ENCODE peak calls at places on chromosomes 16 and 17, in seven cellular contexts. L is SK-N-SH, Y is HCT116, P is HepG2, V is GM12878, F is H1, M is K562. C is an unnamed sample.

GRCh38 chr17:16917995-16918394 is 53.9 kb downstream of the TNFRSF13B start:
- DNase-seq in L (no peak), Y (no peak), P (no peak), V (no peak), F (no peak), M (no peak), C (no peak)

GRCh38 chr17:72617557-72617956 is 474.9 kb downstream of the SLC39A11 start:
- DNase-seq in L (no peak), Y (no peak), P (no peak), V (no peak), F (no peak), M (no peak), C (no peak)

GRCh38 chr17:2101448-2102257 is 46.8 kb downstream of the HIC1 start:
- DNase-seq in L (no peak), Y (peak), P (no peak), V (no peak), F (no peak), M (no peak), C (peak)

GRCh38 chr16:82470506-82471196 is 156.1 kb upstream of the CDH13 start:
- DNase-seq in L (no peak), Y (no peak), P (peak), V (no peak), F (no peak), M (no peak), C (peak)

GRCh38 chr17:16104189-16104588 is 104.6 kb downstream of the TTC19 start:
- DNase-seq in L (no peak), Y (no peak), P (no peak), V (no peak), F (no peak), M (no peak), C (no peak)

GRCh38 chr16:15770512-15770911 is 86.3 kb downstream of the MYH11 start:
- DNase-seq in L (no peak), Y (no peak), P (no peak), V (no peak), F (no peak), M (no peak), C (no peak)

GRCh38 chr16:75591001-75591852 is 25.0 kb downstream of the GABARAPL2 start:
- DNase-seq in L (peak), Y (no peak), P (no peak), V (no peak), F (no peak), M (no peak), C (no peak)

GRCh38 chr17:36592711-36593321 is 1.1 kb downstream of the DHRS11 start:
- DNase-seq in L (no peak), Y (no peak), P (peak), V (no peak), F (no peak), M (no peak), C (no peak)

GRCh38 chr17:39737761-39738567 is at the start of gene GRB7:
- DNase-seq in L (peak), Y (peak), P (peak), V (no peak), F (no peak), M (peak), C (peak)

GRCh38 chr16:70253291-70254094 is 1.8 kb upstream of the EXOSC6 start:
- DNase-seq in L (peak), Y (peak), P (peak), V (no peak), F (no peak), M (peak), C (peak)

GRCh38 chr17:37774508-37774907 is 29.6 kb upstream of the HNF1B start:
- DNase-seq in L (no peak), Y (no peak), P (no peak), V (peak), F (no peak), M (no peak), C (no peak)

GRCh38 chr16:51164167-51164566 is 13.1 kb upstream of the SALL1 start:
- DNase-seq in L (no peak), Y (no peak), P (no peak), V (no peak), F (no peak), M (no peak), C (no peak)

GRCh38 chr17:73827627-73828241 is 183.5 kb upstream of the SDK2 start:
- DNase-seq in L (no peak), Y (no peak), P (peak), V (no peak), F (peak), M (no peak), C (peak)

GRCh38 chr17:76452102-76452645 is 778 bp downstream of the UBE2O start:
- DNase-seq in L (no peak), Y (no peak), P (no peak), V (no peak), F (no peak), M (no peak), C (peak)

GRCh38 chr16:71383054-71383773 is 24.7 kb downstream of the CALB2 start:
- DNase-seq in L (no peak), Y (no peak), P (no peak), V (no peak), F (no peak), M (no peak), C (peak)

GRCh38 chr16:86292942-86293341 is 217.4 kb upstream of the FOXF1 start:
- DNase-seq in L (no peak), Y (no peak), P (no peak), V (no peak), F (no peak), M (no peak), C (no peak)

GRCh38 chr16:48008011-48008410 is 147.8 kb downstream of the ABCC12 start:
- DNase-seq in L (no peak), Y (no peak), P (no peak), V (no peak), F (no peak), M (no peak), C (no peak)

GRCh38 chr17:54085934-54086333 is 263.2 kb downstream of the KIF2B start:
- DNase-seq in L (no peak), Y (no peak), P (no peak), V (no peak), F (peak), M (no peak), C (no peak)

GRCh38 chr17:67421869-67422273 is 44.8 kb downstream of the PITPNC1 start:
- DNase-seq in L (no peak), Y (peak), P (peak), V (peak), F (no peak), M (no peak), C (peak)

GRCh38 chr17:50681260-50682200 is 26.2 kb downstream of the ANKRD40 start:
- DNase-seq in L (peak), Y (peak), P (peak), V (no peak), F (no peak), M (peak), C (peak)

GRCh38 chr17:17041018-17041521 is 1.2 kb upstream of the MPRIP start:
- DNase-seq in L (no peak), Y (no peak), P (peak), V (no peak), F (no peak), M (peak), C (no peak)

GRCh38 chr16:57137043-57137442 is 44.7 kb downstream of the CPNE2 start:
- DNase-seq in L (no peak), Y (no peak), P (no peak), V (no peak), F (no peak), M (no peak), C (no peak)

GRCh38 chr17:82670661-82671060 is 22.4 kb upstream of the WDR45B start:
- DNase-seq in L (no peak), Y (no peak), P (no peak), V (no peak), F (no peak), M (no peak), C (no peak)

GRCh38 chr17:39014044-39014794 is 47.0 kb upstream of the FBXO47 start:
- DNase-seq in L (no peak), Y (no peak), P (peak), V (no peak), F (no peak), M (peak), C (no peak)

GRCh38 chr16:4564661-4565267 is 8.6 kb downstream of the C16orf96 start:
- DNase-seq in L (no peak), Y (no peak), P (no peak), V (no peak), F (no peak), M (no peak), C (no peak)

GRCh38 chr17:76840443-76840767 is 27.8 kb upstream of the MGAT5B start:
- DNase-seq in L (peak), Y (no peak), P (no peak), V (no peak), F (no peak), M (no peak), C (no peak)

GRCh38 chr17:79803997-79804855 is 7.3 kb upstream of the CBX8 start:
- DNase-seq in L (peak), Y (no peak), P (no peak), V (peak), F (no peak), M (no peak), C (no peak)

GRCh38 chr17:16583781-16584180 is 14.8 kb upstream of the ZNF287 start:
- DNase-seq in L (no peak), Y (no peak), P (no peak), V (no peak), F (no peak), M (no peak), C (no peak)

GRCh38 chr17:66842959-66843358 is 8.0 kb downstream of the CACNG5 start:
- DNase-seq in L (no peak), Y (no peak), P (no peak), V (no peak), F (no peak), M (no peak), C (no peak)

GRCh38 chr17:1095853-1096675 is 83.7 kb downstream of the ABR start:
- DNase-seq in L (no peak), Y (no peak), P (no peak), V (no peak), F (no peak), M (no peak), C (no peak)

GRCh38 chr16:26816885-26817571 is 249.7 kb upstream of the C16orf82 start:
- DNase-seq in L (no peak), Y (no peak), P (no peak), V (no peak), F (no peak), M (peak), C (no peak)
- TF ChIP-seq JUND in L (no peak), Y (no peak), P (no peak), V (no peak), F (no peak), M (peak), C (no peak)

DNA sequence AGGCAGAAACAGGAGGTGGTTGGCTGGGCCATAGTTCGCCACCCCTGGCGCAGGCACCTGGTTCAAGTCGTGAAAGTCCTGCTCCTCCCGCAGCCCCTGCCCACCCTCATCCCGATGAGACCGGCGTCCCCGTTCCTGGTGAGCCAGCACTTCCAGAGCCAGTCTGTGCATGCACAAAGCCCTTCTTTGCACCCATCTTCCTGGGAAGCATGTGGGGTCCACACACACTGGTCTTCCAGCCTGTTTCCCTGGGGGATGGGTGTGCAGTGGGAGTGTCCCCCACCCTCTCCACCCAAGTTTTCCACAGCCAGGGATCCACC is 1.6 kb upstream of the ZG16B start:
- DNase-seq in L (no peak), Y (no peak), P (no peak), V (no peak), F (no peak), M (no peak), C (no peak)
- TF ChIP-seq JUND in L (no peak), Y (no peak), P (no peak), V (no peak), F (no peak), M (no peak), C (no peak)

GRCh38 chr17:4160294-4160859 is 17.4 kb downstream of the CYB5D2 start:
- DNase-seq in L (no peak), Y (no peak), P (no peak), V (no peak), F (no peak), M (no peak), C (no peak)
- TF ChIP-seq JUND in L (no peak), Y (no peak), P (no peak), V (no peak), F (no peak), M (no peak), C (no peak)

DNA sequence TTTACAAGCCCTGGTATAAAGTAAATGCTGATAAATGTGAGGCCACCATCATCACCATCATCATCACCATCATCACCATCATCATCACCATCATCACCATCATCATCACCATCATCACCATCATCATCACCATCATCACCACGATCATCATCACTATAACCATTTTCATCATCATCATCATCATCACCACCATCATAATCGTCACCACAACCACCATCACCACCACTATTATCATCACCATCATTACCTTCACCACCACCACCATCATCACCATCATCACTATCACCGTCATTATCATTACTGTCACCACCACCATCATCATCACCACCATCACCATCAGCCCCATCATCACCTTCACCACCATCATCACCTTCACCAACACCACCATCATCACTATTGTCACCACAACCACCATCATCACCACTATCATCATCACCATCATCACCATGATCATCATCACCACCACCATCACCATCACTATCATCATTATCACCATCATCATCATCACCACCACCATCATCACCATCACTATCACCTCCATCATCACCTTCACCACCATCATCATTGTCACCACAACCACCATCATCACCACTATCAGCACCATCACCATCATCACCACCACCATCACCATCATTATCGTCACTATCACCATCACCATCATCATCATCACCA is 16.6 kb upstream of the ZNF469 start:
- DNase-seq in L (no peak), Y (no peak), P (no peak), V (no peak), F (no peak), M (no peak), C (no peak)
- TF ChIP-seq JUND in L (no peak), Y (no peak), P (no peak), V (no peak), F (no peak), M (no peak), C (no peak)

GRCh38 chr17:3866269-3866668 is 20.2 kb upstream of the NCBP3 start:
- DNase-seq in L (no peak), Y (no peak), P (no peak), V (no peak), F (no peak), M (no peak), C (no peak)

GRCh38 chr17:3867106-3867505 is 21.1 kb upstream of the NCBP3 start:
- DNase-seq in L (no peak), Y (no peak), P (no peak), V (no peak), F (no peak), M (no peak), C (no peak)

GRCh38 chr17:3867606-3868005 is 21.6 kb upstream of the NCBP3 start:
- DNase-seq in L (no peak), Y (no peak), P (no peak), V (no peak), F (no peak), M (no peak), C (no peak)

GRCh38 chr17:3864534-3864933 is 18.5 kb upstream of the NCBP3 start:
- DNase-seq in L (no peak), Y (no peak), P (no peak), V (no peak), F (no peak), M (no peak), C (no peak)

GRCh38 chr17:3865166-3865565 is 19.1 kb upstream of the NCBP3 start:
- DNase-seq in L (no peak), Y (no peak), P (no peak), V (no peak), F (no peak), M (no peak), C (no peak)
- TF ChIP-seq JUND in L (no peak), Y (no peak), P (no peak), V (no peak), F (no peak), M (no peak), C (no peak)

GRCh38 chr17:28324272-28324745 is 5.3 kb downstream of the TMEM97 start:
- DNase-seq in L (no peak), Y (no peak), P (no peak), V (no peak), F (no peak), M (no peak), C (no peak)
- TF ChIP-seq JUND in L (no peak), Y (no peak), P (no peak), V (no peak), F (no peak), M (no peak), C (no peak)

GRCh38 chr17:78111012-78111726 is 17.4 kb downstream of the TMC6 start:
- DNase-seq in L (no peak), Y (no peak), P (no peak), V (no peak), F (no peak), M (no peak), C (no peak)
- TF ChIP-seq JUND in L (no peak), Y (no peak), P (no peak), V (no peak), F (no peak), M (no peak), C (no peak)

GRCh38 chr17:81524865-81525159 is 3.4 kb upstream of the FSCN2 start:
- DNase-seq in L (no peak), Y (no peak), P (no peak), V (no peak), F (no peak), M (no peak), C (no peak)

GRCh38 chr17:81524063-81524864 is 3.9 kb upstream of the FSCN2 start:
- DNase-seq in L (no peak), Y (no peak), P (no peak), V (no peak), F (no peak), M (no peak), C (no peak)

GRCh38 chr17:81522491-81523125 is 5.6 kb upstream of the FSCN2 start:
- DNase-seq in L (no peak), Y (no peak), P (no peak), V (no peak), F (no peak), M (no peak), C (no peak)

GRCh38 chr17:81520021-81520894 is 7.7 kb upstream of the ACTG1 start:
- DNase-seq in L (no peak), Y (no peak), P (no peak), V (no peak), F (no peak), M (no peak), C (no peak)

GRCh38 chr17:81523139-81524062 is 4.8 kb upstream of the FSCN2 start:
- DNase-seq in L (peak), Y (no peak), P (peak), V (no peak), F (no peak), M (peak), C (no peak)
- TF ChIP-seq JUND in L (no peak), Y (no peak), P (no peak), V (no peak), F (no peak), M (peak), C (no peak)

DNA sequence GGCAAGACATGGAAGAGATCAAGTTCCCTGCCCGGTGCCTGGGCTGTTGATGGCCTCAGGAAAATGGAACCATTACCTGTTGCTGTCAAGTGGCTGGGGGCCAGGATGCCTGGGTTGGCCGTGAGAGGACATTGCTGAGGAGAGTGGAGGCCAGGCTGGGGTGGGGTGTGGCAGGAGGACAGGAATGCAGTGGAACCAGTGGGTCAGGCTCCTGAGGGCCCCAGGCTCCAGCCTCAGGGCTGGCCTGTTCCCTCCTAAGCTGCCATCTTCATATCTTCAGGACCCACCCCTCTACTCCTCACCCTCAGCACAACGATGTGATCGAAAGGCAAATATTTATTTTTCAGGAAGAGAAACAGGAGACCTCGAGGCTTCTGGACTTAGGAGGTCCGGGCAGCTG is 8.5 kb upstream of the YPEL3 start:
- DNase-seq in L (no peak), Y (no peak), P (no peak), V (no peak), F (no peak), M (no peak), C (peak)
- TF ChIP-seq JUND in L (no peak), Y (no peak), P (no peak), V (no peak), F (no peak), M (no peak), C (no peak)